ENCODE peak calls at places on chromosomes 2 and 18, in six cellular contexts. One of them, this sample, is unnamed.
A peak's percentile ranks its signal among the peaks of the same experiment; 100 is the strongest.

GRCh38 chr2:20390524-20391123 is 40.0 kb upstream of the PUM2 start:
- DNase-seq in cardiac fibroblast: no peak
- DNase-seq in H1: no peak
- DNase-seq in spleen: no peak
- DNase-seq in foreskin fibroblast: no peak
- DNase-seq in fibroblast of lung: no peak
- DNase-seq in this sample: no peak

GRCh38 chr2:223047260-223047761 is 4.7 kb upstream of the KCNE4 start:
- DNase-seq in cardiac fibroblast: peak; percentile 92
- DNase-seq in H1: no peak
- DNase-seq in spleen: no peak
- DNase-seq in foreskin fibroblast: peak; percentile 82
- DNase-seq in fibroblast of lung: peak; percentile 88
- DNase-seq in this sample: no peak

GRCh38 chr2:227374158-227374557 is 4.9 kb downstream of the TM4SF20 start:
- DNase-seq in cardiac fibroblast: peak; percentile 85
- DNase-seq in H1: no peak
- DNase-seq in spleen: no peak
- DNase-seq in foreskin fibroblast: no peak
- DNase-seq in fibroblast of lung: peak; percentile 32
- DNase-seq in this sample: no peak

GRCh38 chr2:16271231-16271896 is 331.0 kb downstream of the MYCN start:
- DNase-seq in cardiac fibroblast: no peak
- DNase-seq in H1: no peak
- DNase-seq in spleen: no peak
- DNase-seq in foreskin fibroblast: no peak
- DNase-seq in fibroblast of lung: no peak
- DNase-seq in this sample: no peak

GRCh38 chr2:62757029-62757428 is 51.5 kb downstream of the EHBP1 start:
- DNase-seq in cardiac fibroblast: no peak
- DNase-seq in H1: no peak
- DNase-seq in spleen: no peak
- DNase-seq in foreskin fibroblast: no peak
- DNase-seq in fibroblast of lung: no peak
- DNase-seq in this sample: no peak

GRCh38 chr18:11817229-11817628 is 34.0 kb upstream of the CHMP1B start:
- DNase-seq in cardiac fibroblast: no peak
- DNase-seq in H1: no peak
- DNase-seq in spleen: no peak
- DNase-seq in foreskin fibroblast: no peak
- DNase-seq in fibroblast of lung: no peak
- DNase-seq in this sample: no peak

GRCh38 chr2:19839438-19839837 is 62.3 kb downstream of the TTC32 start:
- DNase-seq in cardiac fibroblast: no peak
- DNase-seq in H1: peak; percentile 14
- DNase-seq in spleen: no peak
- DNase-seq in foreskin fibroblast: no peak
- DNase-seq in fibroblast of lung: no peak
- DNase-seq in this sample: no peak

GRCh38 chr2:160294339-160294803 is 94.3 kb upstream of the ITGB6 start:
- DNase-seq in cardiac fibroblast: peak; percentile 94
- DNase-seq in H1: no peak
- DNase-seq in spleen: no peak
- DNase-seq in foreskin fibroblast: peak; percentile 89
- DNase-seq in fibroblast of lung: peak; percentile 93
- DNase-seq in this sample: peak; percentile 51

GRCh38 chr18:54871231-54871630 is 43.0 kb downstream of the RAB27B start:
- DNase-seq in cardiac fibroblast: no peak
- DNase-seq in H1: no peak
- DNase-seq in spleen: no peak
- DNase-seq in foreskin fibroblast: no peak
- DNase-seq in fibroblast of lung: no peak
- DNase-seq in this sample: no peak

GRCh38 chr18:61643884-61644647 is 248.7 kb downstream of the RNF152 start:
- DNase-seq in cardiac fibroblast: no peak
- DNase-seq in H1: no peak
- DNase-seq in spleen: no peak
- DNase-seq in foreskin fibroblast: no peak
- DNase-seq in fibroblast of lung: no peak
- DNase-seq in this sample: no peak

GRCh38 chr2:68721482-68722071 is 13.0 kb upstream of the ARHGAP25 start:
- DNase-seq in cardiac fibroblast: no peak
- DNase-seq in H1: no peak
- DNase-seq in spleen: no peak
- DNase-seq in foreskin fibroblast: no peak
- DNase-seq in fibroblast of lung: no peak
- DNase-seq in this sample: no peak

GRCh38 chr2:216474925-216475670 is 23.5 kb upstream of the RPL37A start:
- DNase-seq in cardiac fibroblast: no peak
- DNase-seq in H1: no peak
- DNase-seq in spleen: no peak
- DNase-seq in foreskin fibroblast: no peak
- DNase-seq in fibroblast of lung: no peak
- DNase-seq in this sample: no peak

GRCh38 chr2:189933911-189934399 is 128.6 kb downstream of the MSTN start:
- DNase-seq in cardiac fibroblast: peak; percentile 95
- DNase-seq in H1: no peak
- DNase-seq in spleen: no peak
- DNase-seq in foreskin fibroblast: peak; percentile 68
- DNase-seq in fibroblast of lung: peak; percentile 86
- DNase-seq in this sample: peak; percentile 44

GRCh38 chr18:78790511-78790910 is 189.1 kb upstream of the SALL3 start:
- DNase-seq in cardiac fibroblast: no peak
- DNase-seq in H1: no peak
- DNase-seq in spleen: peak; percentile 63
- DNase-seq in foreskin fibroblast: no peak
- DNase-seq in fibroblast of lung: no peak
- DNase-seq in this sample: no peak

DNA sequence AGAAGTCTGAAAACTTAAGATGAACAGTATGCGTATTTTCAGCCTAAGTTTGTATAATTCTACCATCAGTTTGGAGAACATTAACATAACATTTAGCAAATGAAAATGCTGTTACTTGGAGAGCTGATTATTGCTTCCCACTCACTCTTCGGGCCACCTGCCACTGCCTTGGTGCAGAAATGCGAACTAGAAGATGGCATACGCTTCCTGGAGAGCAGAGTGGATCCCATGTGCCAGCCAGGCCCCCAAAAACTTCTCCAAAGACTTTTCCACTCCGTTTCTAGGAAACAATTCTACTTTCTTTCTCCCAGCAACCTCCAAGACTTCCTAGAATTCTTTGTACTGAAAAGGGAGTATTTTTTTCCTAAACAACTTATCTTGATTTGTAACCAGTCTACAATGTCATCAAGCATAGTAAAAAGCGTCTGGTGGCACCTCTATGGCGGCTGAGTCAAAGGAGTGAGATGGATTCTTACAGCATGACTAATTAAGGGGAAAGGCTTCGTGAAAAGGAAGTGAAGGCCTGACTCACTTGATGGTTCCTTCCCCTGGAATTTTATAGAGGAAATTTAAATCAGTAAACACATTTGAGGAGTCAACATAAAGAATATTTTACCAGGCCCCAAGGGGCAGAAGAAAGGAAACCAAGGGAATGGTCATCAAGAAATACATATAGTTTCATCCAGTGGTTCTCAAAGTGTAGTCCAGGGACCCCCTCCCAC is 36.6 kb downstream of the FEZ2 start:
- DNase-seq in cardiac fibroblast: peak; percentile 97
- DNase-seq in H1: no peak
- DNase-seq in spleen: no peak
- DNase-seq in foreskin fibroblast: peak; percentile 93
- DNase-seq in fibroblast of lung: peak; percentile 86
- DNase-seq in this sample: peak; percentile 98
- H3K4me3 ChIP-seq in cardiac fibroblast: no peak overlapping the region
- H3K4me3 ChIP-seq in H1: no peak overlapping the region
- H3K4me3 ChIP-seq in spleen: no peak overlapping the region
- H3K4me3 ChIP-seq in foreskin fibroblast: no peak overlapping the region
- H3K4me3 ChIP-seq in fibroblast of lung: no peak overlapping the region
- H3K4me3 ChIP-seq in this sample: peak overlapping the region; percentile 40

DNA sequence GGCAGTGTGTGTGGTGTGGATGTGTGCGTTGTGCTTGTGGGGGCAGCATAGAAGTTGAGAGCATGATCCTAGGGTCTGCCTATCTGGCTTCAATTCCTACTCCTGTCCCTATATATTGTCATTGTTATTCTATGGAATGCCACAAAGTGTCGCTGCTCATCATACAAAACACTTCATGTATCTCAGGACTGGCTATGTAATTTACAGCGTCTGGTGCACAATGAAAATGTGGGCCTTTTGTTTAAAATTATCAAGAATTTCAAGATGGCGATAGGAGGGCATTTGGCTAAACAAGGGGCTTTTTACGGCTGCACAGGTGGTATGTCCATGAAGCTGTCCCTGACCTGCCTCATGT is 3.4 kb downstream of the SERPINB2 start:
- DNase-seq in cardiac fibroblast: peak; percentile 24
- DNase-seq in H1: no peak
- DNase-seq in spleen: no peak
- DNase-seq in foreskin fibroblast: no peak
- DNase-seq in fibroblast of lung: no peak
- DNase-seq in this sample: peak; percentile 21
- TF ChIP-seq CTCF in cardiac fibroblast: no peak
- TF ChIP-seq CTCF in H1: no peak
- TF ChIP-seq CTCF in spleen: no peak
- TF ChIP-seq CTCF in foreskin fibroblast: no peak
- TF ChIP-seq CTCF in fibroblast of lung: peak; percentile 15
- TF ChIP-seq CTCF in this sample: no peak

DNA sequence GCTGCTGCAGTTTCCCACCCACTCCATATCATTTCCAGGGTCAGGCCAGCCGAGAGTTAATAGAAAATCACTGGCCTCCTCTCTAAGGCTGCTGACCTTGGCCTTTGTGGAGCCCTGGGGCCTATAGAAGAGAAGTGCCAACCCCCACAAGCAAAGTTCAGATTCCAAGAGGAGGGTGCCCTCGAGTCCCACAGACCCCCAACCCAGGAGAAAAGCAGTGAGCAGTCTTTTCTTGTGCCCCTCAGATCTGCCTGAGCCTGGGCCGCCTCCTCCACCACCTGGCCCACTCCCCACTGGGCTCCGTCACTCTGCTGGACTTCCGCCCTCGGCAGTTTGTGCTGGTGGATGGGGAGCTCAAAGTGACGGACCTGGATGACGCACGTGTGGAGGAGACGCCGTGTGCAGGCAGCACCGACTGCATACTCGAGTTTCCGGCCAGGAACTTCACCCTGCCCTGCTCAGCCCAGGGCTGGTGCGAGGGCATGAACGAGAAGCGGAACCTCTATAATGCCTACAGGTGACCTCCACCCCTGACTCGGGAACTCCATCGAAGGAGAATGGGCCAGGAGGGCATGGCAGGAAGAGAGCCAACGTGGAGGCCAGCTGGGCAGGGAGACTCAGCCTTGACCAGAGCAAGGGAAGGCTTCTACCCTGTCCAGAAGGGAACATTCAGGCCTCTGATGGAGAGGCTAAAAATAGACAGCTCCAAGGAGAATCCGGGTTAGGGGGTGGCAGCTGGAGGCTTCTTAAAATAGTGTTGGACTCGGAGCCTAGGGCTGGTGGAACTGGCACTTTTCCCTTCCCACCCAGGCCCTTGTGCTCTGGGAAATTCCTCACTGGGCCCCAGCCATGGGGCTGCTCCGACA is 6.2 kb downstream of the PKDCC start:
- DNase-seq in cardiac fibroblast: no peak
- DNase-seq in H1: no peak
- DNase-seq in spleen: peak; percentile 71
- DNase-seq in foreskin fibroblast: no peak
- DNase-seq in fibroblast of lung: no peak
- DNase-seq in this sample: no peak
- H3K4me3 ChIP-seq in cardiac fibroblast: no peak overlapping the region
- H3K4me3 ChIP-seq in H1: no peak overlapping the region
- H3K4me3 ChIP-seq in spleen: no peak overlapping the region
- H3K4me3 ChIP-seq in foreskin fibroblast: no peak overlapping the region
- H3K4me3 ChIP-seq in fibroblast of lung: no peak overlapping the region
- H3K4me3 ChIP-seq in this sample: no peak overlapping the region

DNA sequence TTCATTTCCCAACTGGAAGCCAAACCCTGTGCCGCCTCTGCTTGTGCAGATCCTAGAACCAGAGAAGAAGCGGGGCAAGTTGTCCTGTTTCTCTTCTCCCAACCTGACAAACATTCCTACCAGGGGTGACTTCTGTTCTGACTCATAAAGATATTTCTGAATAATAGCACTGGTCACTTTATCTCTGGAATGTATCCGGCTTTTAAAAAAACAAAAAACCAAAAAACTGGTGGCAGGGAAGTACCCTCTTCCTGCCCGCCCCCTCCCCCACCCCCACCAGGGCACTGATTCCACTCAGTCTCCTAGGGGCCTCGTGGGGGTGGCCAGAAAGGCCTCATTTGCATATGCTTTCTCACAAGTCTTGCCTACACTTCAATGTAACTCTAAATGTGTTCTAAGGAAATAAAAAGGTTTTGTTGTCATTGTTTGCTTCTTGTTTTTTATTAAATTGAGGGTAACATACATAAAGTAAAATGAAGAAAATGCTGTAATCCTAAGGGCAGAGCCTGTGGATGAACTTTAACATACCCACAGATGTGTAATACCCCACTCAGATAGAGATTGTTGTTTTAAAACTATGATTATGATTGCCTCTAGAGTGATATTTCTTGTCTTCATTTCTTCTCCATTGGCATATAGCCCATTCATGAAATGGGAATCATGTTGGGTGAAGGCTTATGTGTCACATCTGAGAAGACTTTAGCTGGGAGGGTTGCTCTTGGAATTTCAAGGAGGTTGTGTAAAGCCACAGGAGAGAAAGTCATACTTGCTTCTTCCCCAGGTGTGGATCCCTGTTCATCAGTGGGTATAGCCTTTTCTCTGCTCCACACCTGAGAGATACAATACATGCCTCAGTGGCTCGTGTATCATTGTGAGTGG is 5.3 kb upstream of the FOSL2 start:
- DNase-seq in cardiac fibroblast: peak; percentile 78
- DNase-seq in H1: no peak
- DNase-seq in spleen: peak; percentile 4
- DNase-seq in foreskin fibroblast: no peak
- DNase-seq in fibroblast of lung: no peak
- DNase-seq in this sample: peak; percentile 61
- TF ChIP-seq CTCF in cardiac fibroblast: no peak
- TF ChIP-seq CTCF in H1: no peak
- TF ChIP-seq CTCF in spleen: no peak
- TF ChIP-seq CTCF in foreskin fibroblast: no peak
- TF ChIP-seq CTCF in fibroblast of lung: no peak
- TF ChIP-seq CTCF in this sample: no peak

This sample was measured in endothelial cell of umbilical vein.